ENCODE peak calls at places on chromosomes 7 and 10, in five cellular contexts. N, A, B, C and Y are unnamed samples. For H3K27me3, the result is how much of the 10 kb centered on the place peaks cover.

GRCh38 chr10:103480521-103480920 is 1.5 kb upstream of the CALHM3 start:
- ATAC-seq in N (no peak), A (no peak), B (no peak), C (no peak), Y (no peak)

GRCh38 chr7:95027181-95027872 is 119.9 kb downstream of the PPP1R9A start:
- ATAC-seq in N (peak), A (no peak), B (no peak), C (no peak), Y (no peak)

GRCh38 chr10:73892314-73893080 is 18.1 kb upstream of the CAMK2G start:
- ATAC-seq in N (no peak), A (no peak), B (no peak), C (no peak), Y (no peak)

GRCh38 chr7:66114743-66115727 is at the start of gene CRCP:
- ATAC-seq in N (peak), A (peak), B (peak), C (peak), Y (peak)

GRCh38 chr7:150975536-150976285 is 2.4 kb downstream of the KCNH2 start:
- ATAC-seq in N (no peak), A (no peak), B (no peak), C (no peak), Y (no peak)

GRCh38 chr10:101123085-101123814 is 7.8 kb upstream of the TLX1 start:
- ATAC-seq in N (peak), A (peak), B (no peak), C (no peak), Y (no peak)

GRCh38 chr10:44774676-44775401 is 136.3 kb upstream of the TMEM72 start:
- ATAC-seq in N (no peak), A (no peak), B (no peak), C (peak), Y (no peak)

GRCh38 chr10:98265403-98266378 is 2.3 kb downstream of the LOXL4 start:
- ATAC-seq in N (no peak), A (no peak), B (no peak), C (no peak), Y (no peak)

GRCh38 chr7:47292832-47293309 is 289.0 kb downstream of the TNS3 start:
- ATAC-seq in N (no peak), A (no peak), B (no peak), C (no peak), Y (no peak)

GRCh38 chr7:102285541-102286236 is 979 bp upstream of the SH2B2 start:
- ATAC-seq in N (peak), A (no peak), B (no peak), C (no peak), Y (no peak)
- H3K27ac ChIP-seq in N (peak), A (no peak), B (peak), C (peak), Y (no peak)

DNA sequence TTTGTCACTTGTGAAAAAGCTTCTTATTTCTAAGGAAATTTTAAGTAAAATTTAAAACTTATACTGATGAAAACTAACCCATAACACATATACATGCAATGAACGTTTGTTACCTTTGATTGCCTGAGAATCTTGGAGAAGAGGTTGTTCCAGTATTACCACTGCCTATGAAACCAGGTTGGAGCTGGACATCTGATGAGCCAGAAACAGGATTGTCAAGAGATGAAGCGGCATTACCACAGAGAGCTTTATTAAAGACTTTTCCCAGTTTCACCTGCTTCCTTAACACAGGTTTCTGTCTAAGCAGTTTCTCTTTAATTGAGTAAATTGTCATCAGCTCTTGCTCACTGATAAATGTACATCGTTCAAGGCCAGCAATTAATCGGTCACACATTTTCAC is 9.0 kb upstream of the KIF20B start:
- ATAC-seq in N (no peak), A (no peak), B (no peak), C (no peak), Y (no peak)
- H3K27me3 ChIP-seq in N (under half), A (under half), B (under half), C (under half), Y (under half)

DNA sequence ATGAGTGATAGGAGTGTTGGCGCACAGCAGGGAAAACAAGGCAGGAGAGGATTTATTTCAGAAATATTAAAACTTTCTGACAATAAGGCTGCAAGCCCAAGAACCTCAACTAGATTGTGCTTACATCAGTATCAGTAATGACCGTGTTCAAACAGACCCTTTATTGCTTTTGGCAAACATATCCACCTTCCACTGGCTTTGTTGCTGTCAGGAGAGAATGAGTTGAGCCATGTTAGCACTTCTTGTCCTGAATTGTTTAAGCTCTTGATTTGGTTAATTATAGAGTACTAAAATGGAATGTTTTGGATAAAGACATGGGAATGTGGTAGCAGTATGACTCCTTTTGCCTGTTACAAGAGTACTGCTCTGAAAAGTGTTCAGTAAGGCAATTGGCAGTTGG is 3.8 kb downstream of the AHCYL2 start:
- ATAC-seq in N (no peak), A (no peak), B (no peak), C (no peak), Y (no peak)
- H3K27ac ChIP-seq in N (no peak), A (no peak), B (no peak), C (no peak), Y (no peak)

DNA sequence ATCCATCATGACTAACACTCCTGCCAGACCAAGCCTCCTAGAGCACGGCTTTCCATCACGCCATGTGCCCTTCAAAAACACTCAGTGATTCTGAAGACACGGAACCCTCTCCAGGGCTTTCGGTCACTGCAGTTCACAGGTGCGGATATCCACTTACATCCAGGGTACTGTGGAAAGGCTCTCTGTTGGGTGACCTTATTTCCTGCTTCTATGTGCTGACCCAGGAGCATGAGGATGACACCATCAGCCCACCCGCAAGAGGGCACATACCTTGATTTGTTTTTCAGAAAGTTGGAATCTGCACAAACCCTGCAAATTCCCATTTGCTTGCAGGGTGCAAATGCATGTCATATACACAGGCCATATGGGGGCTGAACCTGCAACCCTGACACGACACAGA is 64.2 kb downstream of the FAM171A1 start:
- ATAC-seq in N (no peak), A (no peak), B (no peak), C (no peak), Y (no peak)
- H3K27me3 ChIP-seq in N (under half), A (under half), B (under half), C (under half), Y (under half)

DNA sequence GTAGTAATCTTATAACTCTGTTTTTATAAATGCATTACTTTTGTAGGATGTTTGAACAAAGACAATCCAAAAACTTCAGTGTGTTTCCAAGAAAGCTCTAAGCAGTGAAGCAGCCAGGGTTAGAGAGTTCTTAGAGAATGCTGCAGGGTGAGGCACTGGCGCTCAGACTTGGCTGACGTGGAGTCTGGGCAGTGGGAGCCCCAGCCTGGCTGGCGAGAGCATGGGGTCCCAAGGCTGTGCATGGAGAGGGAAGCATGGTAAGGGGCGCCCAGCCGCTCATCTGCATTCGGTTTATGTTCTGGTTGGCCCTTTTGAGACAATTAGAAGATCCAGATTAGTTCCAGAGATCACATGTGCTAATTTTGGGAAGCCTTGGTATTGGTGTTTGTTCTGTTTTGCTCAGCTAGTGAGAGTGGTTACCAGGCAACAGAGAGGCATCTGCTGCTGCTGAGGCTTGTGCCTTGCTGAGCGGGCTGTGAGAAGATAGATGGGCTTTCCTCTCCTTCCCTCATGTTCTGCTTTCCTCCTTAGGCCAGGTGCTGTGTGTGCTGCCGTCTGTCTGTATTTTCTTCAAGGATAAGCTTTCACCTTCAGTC is 10.3 kb downstream of the SUN1 start:
- ATAC-seq in N (no peak), A (no peak), B (no peak), C (peak), Y (peak)
- H3K27ac ChIP-seq in N (no peak), A (no peak), B (no peak), C (peak), Y (peak)

GRCh38 chr7:104894998-104895850 is 118.8 kb upstream of the KMT2E start:
- ATAC-seq in N (peak), A (no peak), B (no peak), C (no peak), Y (no peak)
- H3K27me3 ChIP-seq in N (under half), A (under half), B (under half), C (under half), Y (under half)

GRCh38 chr7:20439384-20439783 is 108.7 kb downstream of the ITGB8 start:
- ATAC-seq in N (no peak), A (no peak), B (no peak), C (no peak), Y (no peak)
- H3K27ac ChIP-seq in N (no peak), A (no peak), B (no peak), C (no peak), Y (no peak)

DNA sequence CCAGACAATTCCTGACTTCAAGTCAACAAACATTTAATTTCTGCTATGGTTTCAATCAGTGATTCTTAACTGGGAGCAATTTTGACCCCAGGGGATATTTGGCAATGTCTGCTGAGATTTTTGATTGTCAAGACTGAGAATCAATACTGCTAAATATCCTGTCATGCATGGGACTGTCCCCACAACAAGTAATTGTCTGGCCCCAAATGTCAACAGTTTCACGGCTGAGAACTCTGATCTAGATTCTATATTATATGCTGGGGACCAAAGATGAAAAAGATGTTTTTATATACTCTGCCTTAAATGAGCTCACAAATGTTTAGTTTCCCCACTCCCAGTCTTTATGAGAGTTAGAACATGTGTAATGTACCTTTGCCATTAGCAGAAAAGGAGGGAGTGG is 19.2 kb downstream of the ANKRD7 start:
- ATAC-seq in N (no peak), A (no peak), B (no peak), C (no peak), Y (no peak)
- H3K27me3 ChIP-seq in N (under half), A (under half), B (under half), C (under half), Y (under half)

GRCh38 chr7:101115215-101115614 is 11.7 kb upstream of the SERPINE1 start:
- ATAC-seq in N (no peak), A (no peak), B (no peak), C (no peak), Y (no peak)
- H3K27ac ChIP-seq in N (no peak), A (no peak), B (no peak), C (no peak), Y (no peak)

GRCh38 chr10:59082249-59082648 is 94.2 kb upstream of the PHYHIPL start:
- ATAC-seq in N (no peak), A (no peak), B (no peak), C (no peak), Y (no peak)

GRCh38 chr10:59088912-59089573 is 87.4 kb upstream of the PHYHIPL start:
- ATAC-seq in N (no peak), A (no peak), B (no peak), C (no peak), Y (no peak)

GRCh38 chr10:59090804-59091203 is 85.6 kb upstream of the PHYHIPL start:
- ATAC-seq in N (no peak), A (no peak), B (no peak), C (no peak), Y (no peak)

GRCh38 chr10:59091239-59091638 is 85.2 kb upstream of the PHYHIPL start:
- ATAC-seq in N (no peak), A (no peak), B (no peak), C (no peak), Y (no peak)

DNA sequence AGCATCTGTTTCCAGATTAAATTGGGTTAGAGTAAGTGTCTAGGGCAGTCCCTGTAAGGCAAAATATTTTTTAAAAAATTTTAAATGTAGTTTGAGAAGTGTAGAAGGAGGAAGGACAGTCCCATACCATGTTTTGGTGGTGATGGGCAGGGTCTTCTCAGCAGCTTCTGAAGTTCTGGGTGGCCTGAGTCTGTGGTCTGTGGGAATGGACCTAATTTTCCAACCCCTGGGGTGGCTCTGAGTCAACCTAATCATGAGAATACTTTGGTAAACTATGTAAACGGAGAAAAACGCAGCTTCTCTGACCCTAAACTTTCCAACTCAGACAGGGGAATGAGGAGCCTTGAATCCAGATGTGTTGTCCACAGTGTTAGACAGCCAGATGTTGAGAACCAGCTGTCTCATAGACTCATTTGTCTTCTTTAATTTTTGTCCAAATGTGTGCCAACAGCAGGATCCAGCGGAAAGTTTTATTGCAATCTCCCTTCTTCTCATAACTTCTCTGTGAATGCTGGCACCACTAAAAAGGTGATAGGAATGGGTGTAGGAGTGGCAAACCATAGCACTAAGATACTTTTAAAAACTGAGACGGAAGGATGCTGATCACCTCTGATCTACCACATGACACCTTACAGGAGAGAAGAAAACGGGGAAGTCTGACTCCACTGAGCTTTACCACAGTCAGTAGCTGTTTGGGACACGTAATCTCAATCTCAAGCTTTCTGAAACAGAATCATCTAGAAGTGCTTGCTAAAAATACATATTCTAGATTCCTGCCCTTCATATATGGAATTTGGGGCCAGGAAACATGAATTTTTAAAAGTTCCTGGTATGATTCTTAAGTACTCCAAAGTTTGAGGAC is 90.6 kb upstream of the PHYHIPL start:
- ATAC-seq in N (no peak), A (no peak), B (no peak), C (no peak), Y (no peak)
- H3K27me3 ChIP-seq in N (under half), A (under half), B (under half), C (under half), Y (under half)